ENCODE peak calls at places on chromosome 20, in eight cellular contexts. E is aorta, A is ovary, H is heart right ventricle, L is left ventricle myocardium inferior, Q is OCI-LY7, D is A549, S is testis. N is an unnamed sample.

GRCh38 chr20:14544688-14545087 is 207.3 kb upstream of the FLRT3 start:
- DNase-seq in Q (no peak), A (no peak), H (no peak), S (no peak), L (no peak), E (no peak), D (no peak), N (no peak)

GRCh38 chr20:58140787-58141396 is 87.6 kb downstream of the ANKRD60 start:
- DNase-seq in H (no peak), E (peak; percentile 9), D (no peak), L (no peak), S (no peak), Q (no peak), A (no peak), N (no peak)

GRCh38 chr20:33651562-33652048 is 10.5 kb upstream of the C20orf144 start:
- DNase-seq in H (no peak), D (no peak), Q (no peak), L (no peak), S (no peak), E (no peak), A (no peak), N (no peak)

GRCh38 chr20:60467771-60468170 is 509.5 kb downstream of the CDH26 start:
- DNase-seq in S (no peak), L (no peak), Q (no peak), H (no peak), E (no peak), A (no peak), D (no peak), N (no peak)

GRCh38 chr20:3238616-3239025 is 369 bp downstream of the SLC4A11 start:
- DNase-seq in L (no peak), D (peak; percentile 59), H (no peak), S (peak; percentile 23), A (no peak), Q (peak; percentile 53), E (no peak), N (peak; percentile 35)

GRCh38 chr20:21808863-21809664 is 103.6 kb downstream of the PAX1 start:
- DNase-seq in A (no peak), D (peak; percentile 66), Q (peak; percentile 49), L (peak; percentile 40), S (peak; percentile 86), H (peak; percentile 24), E (peak; percentile 83), N (peak; percentile 36)

GRCh38 chr20:56217820-56218219 is 30.7 kb upstream of the MC3R start:
- DNase-seq in H (no peak), L (no peak), S (no peak), A (no peak), E (no peak), D (no peak), Q (no peak), N (no peak)

GRCh38 chr20:2914160-2914559 is 40.9 kb downstream of the PTPRA start:
- DNase-seq in L (no peak), S (peak; percentile 24), D (no peak), H (no peak), E (no peak), A (no peak), Q (peak; percentile 12), N (no peak)

GRCh38 chr20:37414133-37414532 is 68.2 kb downstream of the SRC start:
- DNase-seq in D (no peak), E (no peak), H (no peak), S (no peak), A (no peak), Q (no peak), L (no peak), N (no peak)

GRCh38 chr20:36317675-36318074 is 11.5 kb downstream of the DLGAP4 start:
- DNase-seq in A (no peak), E (peak; percentile 24), H (no peak), L (no peak), S (no peak), Q (no peak), D (no peak), N (no peak)

GRCh38 chr20:63626424-63627128 is at the start of gene GMEB2:
- DNase-seq in D (peak; percentile 67), A (peak; percentile 75), S (peak; percentile 76), E (peak; percentile 91), H (peak; percentile 78), Q (peak; percentile 87), L (peak; percentile 81), N (peak; percentile 76)

GRCh38 chr20:20362774-20363435 is 5.0 kb upstream of the INSM1 start:
- DNase-seq in D (no peak), L (no peak), E (no peak), S (no peak), Q (no peak), A (no peak), H (no peak), N (no peak)

GRCh38 chr20:57996936-57997629 is 231.4 kb downstream of the ANKRD60 start:
- DNase-seq in E (no peak), Q (no peak), S (no peak), D (peak; percentile 42), L (no peak), H (no peak), A (no peak), N (no peak)

GRCh38 chr20:12570371-12570770 is 438.4 kb upstream of the SPTLC3 start:
- DNase-seq in D (peak; percentile 17), Q (peak; percentile 18), S (peak; percentile 72), E (no peak), L (no peak), H (no peak), A (no peak), N (no peak)

GRCh38 chr20:3042621-3043020 is 801 bp upstream of the GNRH2 start:
- DNase-seq in A (peak; percentile 83), L (peak; percentile 62), S (peak; percentile 53), Q (no peak), H (peak; percentile 73), D (no peak), E (no peak), N (no peak)

GRCh38 chr20:32535316-32535952 is 49.7 kb downstream of the NOL4L start:
- DNase-seq in L (no peak), H (no peak), D (no peak), S (no peak), A (no peak), E (no peak), Q (peak; percentile 33), N (no peak)

GRCh38 chr20:19968488-19969073 is 48.6 kb upstream of the NAA20 start:
- DNase-seq in S (no peak), Q (peak; percentile 34), L (no peak), E (no peak), D (no peak), H (no peak), A (no peak), N (no peak)

GRCh38 chr20:46243707-46244628 is 64.3 kb downstream of the CDH22 start:
- DNase-seq in S (no peak), H (no peak), Q (no peak), L (no peak), A (no peak), D (no peak), E (no peak), N (no peak)

GRCh38 chr20:46348231-46348803 is 40.0 kb upstream of the CDH22 start:
- DNase-seq in Q (no peak), E (no peak), D (no peak), L (no peak), H (no peak), S (peak; percentile 77), A (peak; percentile 53), N (no peak)

GRCh38 chr20:18879262-18879661 is 65.7 kb downstream of the SCP2D1 start:
- DNase-seq in E (no peak), A (no peak), D (no peak), L (no peak), S (no peak), H (no peak), Q (no peak), N (no peak)
- H3K27ac ChIP-seq in E (no peak overlapping the region), A (no peak overlapping the region), D (peak overlapping the region; percentile 65), L (no peak overlapping the region), S (no peak overlapping the region), H (no peak overlapping the region), Q (no peak overlapping the region), N (no peak overlapping the region)

GRCh38 chr20:53216478-53216855 is 244.3 kb downstream of the TSHZ2 start:
- DNase-seq in A (no peak), Q (no peak), S (no peak), H (no peak), E (no peak), D (no peak), L (no peak), N (no peak)
- H3K4me3 ChIP-seq in A (no peak overlapping the region), Q (no peak overlapping the region), S (no peak overlapping the region), H (no peak overlapping the region), E (no peak overlapping the region), D (no peak overlapping the region), L (peak overlapping the region; percentile 29), N (no peak overlapping the region)

GRCh38 chr20:5198651-5198924 is 71.8 kb downstream of the CDS2 start:
- DNase-seq in E (no peak), H (no peak), S (no peak), D (no peak), A (no peak), Q (no peak), L (no peak), N (no peak)
- H3K27ac ChIP-seq in E (no peak overlapping the region), H (peak overlapping the region; percentile 77), S (peak overlapping the region; percentile 51), D (no peak overlapping the region), A (no peak overlapping the region), Q (no peak overlapping the region), L (peak overlapping the region; percentile 87), N (no peak overlapping the region)

GRCh38 chr20:17964632-17965031 is 4.0 kb downstream of the SNX5 start:
- DNase-seq in L (no peak), Q (no peak), S (no peak), E (no peak), D (no peak), A (no peak), H (no peak), N (no peak)
- H3K4me3 ChIP-seq in L (no peak overlapping the region), Q (peak overlapping the region; percentile 97), S (no peak overlapping the region), E (no peak overlapping the region), D (peak overlapping the region; percentile 79), A (no peak overlapping the region), H (no peak overlapping the region), N (no peak overlapping the region)

GRCh38 chr20:49446808-49447207 is 35.7 kb downstream of the KCNB1 start:
- DNase-seq in Q (no peak), S (peak; percentile 85), E (peak; percentile 95), H (peak; percentile 92), A (peak; percentile 77), L (peak; percentile 84), D (no peak), N (peak; percentile 69)
- H3K27ac ChIP-seq in Q (no peak overlapping the region), S (peak overlapping the region; percentile 72), E (no peak overlapping the region), H (peak overlapping the region; percentile 76), A (no peak overlapping the region), L (peak overlapping the region; percentile 70), D (no peak overlapping the region), N (peak overlapping the region; percentile 76)

GRCh38 chr20:676315-676937 is 824 bp upstream of the SCRT2 start:
- DNase-seq in A (no peak), H (peak; percentile 24), E (no peak), Q (peak; percentile 50), D (no peak), L (no peak), S (no peak), N (peak; percentile 21)

GRCh38 chr20:676967-677366 is 1.4 kb upstream of the SCRT2 start:
- DNase-seq in A (no peak), H (no peak), E (no peak), L (no peak), S (no peak), D (no peak), Q (no peak), N (no peak)

GRCh38 chr20:674936-675452 is 608 bp downstream of the SCRT2 start:
- DNase-seq in E (no peak), L (no peak), D (no peak), H (no peak), Q (no peak), S (no peak), A (no peak), N (no peak)

GRCh38 chr20:673606-674005 is 2.0 kb downstream of the SCRT2 start:
- DNase-seq in E (no peak), A (no peak), D (no peak), Q (no peak), H (no peak), L (no peak), S (no peak), N (no peak)

GRCh38 chr20:675453-676314 is at the start of gene SCRT2:
- DNase-seq in Q (no peak), S (peak; percentile 82), H (peak; percentile 83), D (peak; percentile 84), L (peak; percentile 86), E (peak; percentile 95), A (peak; percentile 78), N (peak; percentile 79)
- H3K4me3 ChIP-seq in Q (no peak within 1 kb of the TSS), S (peak within 1 kb of the TSS; percentile 17), H (peak within 1 kb of the TSS; percentile 45), D (peak within 1 kb of the TSS; percentile 32), L (peak within 1 kb of the TSS; percentile 56), E (no peak within 1 kb of the TSS), A (no peak within 1 kb of the TSS), N (no peak within 1 kb of the TSS)

N was measured in transverse colon.